ENCODE peak calls at places on chromosomes 4 and X, in four cellular contexts. One of them, this sample, is unnamed.

GRCh38 chr4:175891863-175892262 is 79.8 kb upstream of the GPM6A start:
- DNase-seq in esophagus squamous epithelium: no peak
- DNase-seq in mucosa of descending colon: no peak
- DNase-seq in choroid plexus epithelial cell: peak
- DNase-seq in this sample: peak

GRCh38 chrX:102934624-102935023 is 2.4 kb upstream of the RAB40AL start:
- DNase-seq in esophagus squamous epithelium: no peak
- DNase-seq in mucosa of descending colon: no peak
- DNase-seq in choroid plexus epithelial cell: peak
- DNase-seq in this sample: peak

GRCh38 chr4:15162465-15163283 is 160.4 kb downstream of the CPEB2 start:
- DNase-seq in esophagus squamous epithelium: no peak
- DNase-seq in mucosa of descending colon: no peak
- DNase-seq in choroid plexus epithelial cell: peak
- DNase-seq in this sample: peak

GRCh38 chr4:22091906-22092305 is 143.3 kb upstream of the KCNIP4 start:
- DNase-seq in esophagus squamous epithelium: no peak
- DNase-seq in mucosa of descending colon: no peak
- DNase-seq in choroid plexus epithelial cell: no peak
- DNase-seq in this sample: no peak

GRCh38 chr4:95421869-95422268 is 126.9 kb downstream of the UNC5C start:
- DNase-seq in esophagus squamous epithelium: no peak
- DNase-seq in mucosa of descending colon: no peak
- DNase-seq in choroid plexus epithelial cell: no peak
- DNase-seq in this sample: no peak

GRCh38 chr4:69038582-69038981 is 57.7 kb upstream of the UGT2B7 start:
- DNase-seq in esophagus squamous epithelium: no peak
- DNase-seq in mucosa of descending colon: no peak
- DNase-seq in choroid plexus epithelial cell: no peak
- DNase-seq in this sample: peak

GRCh38 chr4:8200302-8200975 is 1.3 kb downstream of the SH3TC1 start:
- DNase-seq in esophagus squamous epithelium: no peak
- DNase-seq in mucosa of descending colon: peak
- DNase-seq in choroid plexus epithelial cell: peak
- DNase-seq in this sample: peak

GRCh38 chr4:13721894-13722293 is 94.4 kb upstream of the BOD1L1 start:
- DNase-seq in esophagus squamous epithelium: no peak
- DNase-seq in mucosa of descending colon: no peak
- DNase-seq in choroid plexus epithelial cell: no peak
- DNase-seq in this sample: no peak

GRCh38 chr4:145380123-145380522 is 101.5 kb upstream of the SMAD1 start:
- DNase-seq in esophagus squamous epithelium: no peak
- DNase-seq in mucosa of descending colon: no peak
- DNase-seq in choroid plexus epithelial cell: no peak
- DNase-seq in this sample: peak

GRCh38 chr4:140047781-140048180 is 106.2 kb downstream of the MAML3 start:
- DNase-seq in esophagus squamous epithelium: no peak
- DNase-seq in mucosa of descending colon: no peak
- DNase-seq in choroid plexus epithelial cell: no peak
- DNase-seq in this sample: no peak

GRCh38 chr4:142351958-142352357 is 494.1 kb downstream of the INPP4B start:
- DNase-seq in esophagus squamous epithelium: no peak
- DNase-seq in mucosa of descending colon: no peak
- DNase-seq in choroid plexus epithelial cell: no peak
- DNase-seq in this sample: no peak

GRCh38 chr4:1171306-1172227 is 816 bp downstream of the SPON2 start:
- DNase-seq in esophagus squamous epithelium: no peak
- DNase-seq in mucosa of descending colon: peak
- DNase-seq in choroid plexus epithelial cell: peak
- DNase-seq in this sample: no peak

GRCh38 chr4:177228599-177228998 is 81.1 kb upstream of the NEIL3 start:
- DNase-seq in esophagus squamous epithelium: no peak
- DNase-seq in mucosa of descending colon: no peak
- DNase-seq in choroid plexus epithelial cell: no peak
- DNase-seq in this sample: no peak
- H3K4me3 ChIP-seq in esophagus squamous epithelium: no peak
- H3K4me3 ChIP-seq in mucosa of descending colon: no peak
- H3K4me3 ChIP-seq in choroid plexus epithelial cell: no peak
- H3K4me3 ChIP-seq in this sample: no peak

DNA sequence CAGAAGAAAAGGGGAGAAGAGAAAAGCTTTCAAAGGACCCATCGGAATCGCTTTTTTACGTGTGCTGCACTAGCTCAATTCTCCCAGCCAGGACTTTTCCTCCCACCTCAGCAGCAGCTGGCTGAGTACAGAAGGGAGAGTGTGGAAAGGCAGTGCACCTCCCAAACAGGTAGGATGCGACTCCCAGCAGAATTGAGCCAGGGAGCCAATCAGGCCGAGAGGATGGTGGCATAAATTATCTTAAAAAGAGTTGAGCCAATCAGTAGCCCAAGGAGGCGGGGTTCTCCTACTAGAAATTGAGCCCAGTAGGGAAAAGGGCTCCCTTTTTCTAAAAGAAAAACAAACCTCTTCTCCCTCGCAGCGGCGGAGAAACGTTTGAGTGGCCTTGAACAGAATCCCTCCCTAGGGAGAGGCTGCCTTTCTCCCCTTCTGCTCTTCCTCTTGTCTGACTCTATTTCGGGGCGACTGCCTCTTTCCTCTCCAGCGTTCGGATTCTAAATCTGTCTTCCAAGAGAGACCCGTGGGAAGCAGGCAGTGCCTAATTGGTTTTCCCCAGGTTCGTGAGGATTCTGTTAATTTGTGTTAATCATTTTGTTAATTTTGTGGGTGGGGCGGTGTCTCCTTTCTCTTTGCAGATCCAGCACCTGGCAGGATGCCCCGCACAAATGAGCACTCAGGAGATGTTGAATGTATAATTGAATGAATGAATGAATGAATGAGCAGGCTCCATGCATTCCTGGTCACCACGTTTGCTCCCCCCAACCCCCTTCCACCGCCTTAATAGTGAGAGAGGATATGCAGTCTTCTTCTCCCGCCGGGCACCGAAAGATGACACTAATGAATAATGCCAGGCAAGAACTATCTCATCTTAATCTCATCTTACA is at the start of gene GABRG1:
- DNase-seq in esophagus squamous epithelium: no peak
- DNase-seq in mucosa of descending colon: no peak
- DNase-seq in choroid plexus epithelial cell: no peak
- DNase-seq in this sample: no peak
- H3K4me3 ChIP-seq in esophagus squamous epithelium: no peak
- H3K4me3 ChIP-seq in mucosa of descending colon: no peak
- H3K4me3 ChIP-seq in choroid plexus epithelial cell: no peak
- H3K4me3 ChIP-seq in this sample: no peak

GRCh38 chrX:112587194-112587593 is 92.5 kb downstream of the LHFPL1 start:
- DNase-seq in esophagus squamous epithelium: no peak
- DNase-seq in mucosa of descending colon: no peak
- DNase-seq in choroid plexus epithelial cell: no peak
- DNase-seq in this sample: no peak
- H3K4me3 ChIP-seq in esophagus squamous epithelium: no peak
- H3K4me3 ChIP-seq in mucosa of descending colon: no peak
- H3K4me3 ChIP-seq in choroid plexus epithelial cell: no peak
- H3K4me3 ChIP-seq in this sample: no peak

GRCh38 chrX:86149089-86149488 is 838 bp downstream of the DACH2 start:
- DNase-seq in esophagus squamous epithelium: no peak
- DNase-seq in mucosa of descending colon: no peak
- DNase-seq in choroid plexus epithelial cell: no peak
- DNase-seq in this sample: no peak
- H3K4me3 ChIP-seq in esophagus squamous epithelium: peak
- H3K4me3 ChIP-seq in mucosa of descending colon: no peak
- H3K4me3 ChIP-seq in choroid plexus epithelial cell: peak
- H3K4me3 ChIP-seq in this sample: peak

GRCh38 chr4:75169020-75169814 is 236.3 kb downstream of the PARM1 start:
- DNase-seq in esophagus squamous epithelium: no peak
- DNase-seq in mucosa of descending colon: no peak
- DNase-seq in choroid plexus epithelial cell: no peak
- DNase-seq in this sample: no peak
- H3K4me3 ChIP-seq in esophagus squamous epithelium: no peak
- H3K4me3 ChIP-seq in mucosa of descending colon: no peak
- H3K4me3 ChIP-seq in choroid plexus epithelial cell: no peak
- H3K4me3 ChIP-seq in this sample: no peak

GRCh38 chrX:1026263-1027015 is 186.0 kb downstream of the CRLF2 start:
- DNase-seq in esophagus squamous epithelium: no peak
- DNase-seq in mucosa of descending colon: no peak
- DNase-seq in choroid plexus epithelial cell: no peak
- DNase-seq in this sample: no peak

GRCh38 chrX:1027680-1028079 is 184.8 kb downstream of the CRLF2 start:
- DNase-seq in esophagus squamous epithelium: no peak
- DNase-seq in mucosa of descending colon: no peak
- DNase-seq in choroid plexus epithelial cell: no peak
- DNase-seq in this sample: no peak

GRCh38 chrX:1025413-1025812 is 187.0 kb downstream of the CRLF2 start:
- DNase-seq in esophagus squamous epithelium: no peak
- DNase-seq in mucosa of descending colon: no peak
- DNase-seq in choroid plexus epithelial cell: no peak
- DNase-seq in this sample: no peak

GRCh38 chrX:1029494-1029893 is 183.0 kb downstream of the CRLF2 start:
- DNase-seq in esophagus squamous epithelium: no peak
- DNase-seq in mucosa of descending colon: no peak
- DNase-seq in choroid plexus epithelial cell: no peak
- DNase-seq in this sample: no peak

GRCh38 chrX:1027133-1027532 is 185.3 kb downstream of the CRLF2 start:
- DNase-seq in esophagus squamous epithelium: no peak
- DNase-seq in mucosa of descending colon: no peak
- DNase-seq in choroid plexus epithelial cell: no peak
- DNase-seq in this sample: no peak
- H3K4me3 ChIP-seq in esophagus squamous epithelium: no peak
- H3K4me3 ChIP-seq in mucosa of descending colon: no peak
- H3K4me3 ChIP-seq in choroid plexus epithelial cell: no peak
- H3K4me3 ChIP-seq in this sample: no peak